ENCODE peak calls at places on chromosome 21, in eight cellular contexts. P is astrocyte of the cerebellum, E is GM12864, R is BE2C, I is progenitor cell of endocrine pancreas, W is mesothelial cell of epicardium, X is choroid plexus epithelial cell, T is epithelial cell of esophagus. O is an unnamed sample.

GRCh38 chr21:34080693-34081092 is 7.3 kb downstream of the MRPS6 start:
- DNase-seq in I (no peak), W (no peak), P (no peak), R (no peak), X (no peak), T (no peak), E (no peak), O (no peak)

GRCh38 chr21:38796426-38796825 is 9.3 kb upstream of the ETS2 start:
- DNase-seq in E (no peak), T (peak), X (peak), W (no peak), I (no peak), P (peak), R (no peak), O (no peak)

GRCh38 chr21:38804617-38805281 is 980 bp upstream of the ETS2 start:
- DNase-seq in R (peak), I (peak), W (peak), T (peak), P (no peak), X (peak), E (peak), O (peak)

GRCh38 chr21:27622636-27623035 is 655.7 kb upstream of the ADAMTS5 start:
- DNase-seq in W (no peak), P (no peak), E (no peak), I (no peak), R (no peak), T (no peak), X (no peak), O (no peak)

GRCh38 chr21:46024983-46025860 is 43.7 kb downstream of the COL6A1 start:
- DNase-seq in P (no peak), X (peak), I (no peak), E (no peak), T (no peak), R (no peak), W (no peak), O (no peak)

GRCh38 chr21:37530901-37531351 is 164.4 kb downstream of the DYRK1A start:
- DNase-seq in X (no peak), R (no peak), T (no peak), P (no peak), W (no peak), E (no peak), I (no peak), O (no peak)

GRCh38 chr21:28975401-28975800 is 17.3 kb downstream of the LTN1 start:
- DNase-seq in E (no peak), P (no peak), X (peak), W (no peak), R (no peak), I (no peak), T (no peak), O (no peak)

GRCh38 chr21:29347274-29347681 is 48.6 kb downstream of the BACH1 start:
- DNase-seq in P (no peak), T (peak), E (no peak), I (no peak), X (peak), W (no peak), R (no peak), O (no peak)

GRCh38 chr21:33402011-33402979 is 918 bp upstream of the IFNGR2 start:
- DNase-seq in T (peak), X (peak), I (no peak), W (no peak), E (no peak), P (no peak), R (no peak), O (peak)

GRCh38 chr21:45378258-45378966 is 26.6 kb upstream of the COL18A1 start:
- DNase-seq in P (peak), R (no peak), E (no peak), X (peak), W (peak), I (no peak), T (no peak), O (peak)

GRCh38 chr21:36962098-36962780 is 4.2 kb downstream of the HLCS start:
- DNase-seq in X (no peak), R (no peak), W (no peak), P (no peak), E (no peak), T (no peak), I (no peak), O (no peak)

GRCh38 chr21:21182401-21182800 is 184.2 kb downstream of the NCAM2 start:
- DNase-seq in T (no peak), I (no peak), W (no peak), E (no peak), X (no peak), P (no peak), R (no peak), O (no peak)

GRCh38 chr21:45318556-45319341 is 31.1 kb upstream of the POFUT2 start:
- DNase-seq in R (no peak), T (no peak), E (no peak), X (peak), W (no peak), I (no peak), P (no peak), O (no peak)

GRCh38 chr21:37870229-37870628 is 46.0 kb downstream of the KCNJ6 start:
- DNase-seq in P (no peak), I (no peak), R (no peak), W (no peak), X (no peak), T (no peak), E (no peak), O (no peak)

GRCh38 chr21:10425856-10426255 is 95.5 kb upstream of the TPTE start:
- DNase-seq in E (no peak), I (no peak), R (no peak), W (no peak), X (no peak), P (no peak), T (no peak), O (no peak)

GRCh38 chr21:28832715-28833061 is 160.0 kb downstream of the LTN1 start:
- DNase-seq in R (no peak), E (no peak), I (no peak), W (no peak), T (no peak), X (no peak), P (no peak), O (no peak)

GRCh38 chr21:45489480-45489982 is 52.7 kb downstream of the SLC19A1 start:
- DNase-seq in T (no peak), W (no peak), R (no peak), I (no peak), X (no peak), P (no peak), E (no peak), O (no peak)

GRCh38 chr21:27408826-27409225 is 441.9 kb upstream of the ADAMTS5 start:
- DNase-seq in R (no peak), P (no peak), W (no peak), E (no peak), X (no peak), I (no peak), T (no peak), O (no peak)

GRCh38 chr21:34593423-34593822 is 21.5 kb downstream of the RCAN1 start:
- DNase-seq in W (no peak), R (no peak), E (no peak), T (no peak), I (no peak), X (no peak), P (no peak), O (no peak)

GRCh38 chr21:45330075-45330781 is 42.5 kb upstream of the POFUT2 start:
- DNase-seq in R (peak), I (peak), W (no peak), P (peak), T (peak), X (peak), E (no peak), O (no peak)

GRCh38 chr21:46413365-46413696 is 45.4 kb upstream of the DIP2A start:
- DNase-seq in T (peak), W (no peak), X (no peak), I (no peak), P (no peak), E (no peak), R (no peak), O (no peak)

GRCh38 chr21:39515684-39516083 is 63.9 kb downstream of the SH3BGR start:
- DNase-seq in E (no peak), R (no peak), P (no peak), I (no peak), X (no peak), W (no peak), T (no peak), O (no peak)

GRCh38 chr21:41565550-41565949 is 57.6 kb upstream of the TMPRSS2 start:
- DNase-seq in I (no peak), W (no peak), R (no peak), X (no peak), P (no peak), T (no peak), E (no peak), O (no peak)
- TF ChIP-seq CTCF in I (no peak), W (no peak), R (no peak), X (no peak), P (no peak), T (no peak), E (no peak), O (no peak)

GRCh38 chr21:35727830-35728229 is 332.5 kb downstream of the SETD4 start:
- DNase-seq in X (no peak), R (no peak), I (no peak), W (no peak), T (no peak), E (no peak), P (no peak), O (no peak)

GRCh38 chr21:35732788-35733187 is 327.5 kb downstream of the SETD4 start:
- DNase-seq in X (no peak), I (no peak), W (no peak), P (no peak), E (no peak), T (peak), R (no peak), O (no peak)

DNA sequence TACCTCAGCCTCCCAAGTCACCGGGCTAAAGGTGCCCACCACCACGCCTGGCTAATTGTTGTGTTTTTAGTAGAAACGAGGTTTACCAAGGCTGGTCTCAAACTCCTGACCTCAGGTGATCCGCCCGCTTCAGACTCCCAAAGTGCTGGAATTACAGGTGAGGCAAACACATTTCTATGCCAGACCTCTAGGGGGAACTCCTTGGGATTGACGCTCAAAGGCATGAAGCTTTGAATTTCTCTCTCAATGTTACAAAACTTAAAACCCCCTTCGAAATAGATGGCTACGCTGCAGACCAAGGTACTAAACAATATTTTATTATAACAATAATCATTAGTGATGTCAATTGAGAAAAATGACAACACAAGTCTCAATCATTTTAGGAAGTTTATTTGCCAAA is 330.0 kb downstream of the SETD4 start:
- DNase-seq in I (no peak), R (no peak), P (no peak), E (no peak), W (no peak), T (no peak), X (no peak), O (no peak)
- TF ChIP-seq CTCF in I (peak), R (no peak), P (no peak), E (no peak), W (no peak), T (no peak), X (no peak), O (no peak)

DNA sequence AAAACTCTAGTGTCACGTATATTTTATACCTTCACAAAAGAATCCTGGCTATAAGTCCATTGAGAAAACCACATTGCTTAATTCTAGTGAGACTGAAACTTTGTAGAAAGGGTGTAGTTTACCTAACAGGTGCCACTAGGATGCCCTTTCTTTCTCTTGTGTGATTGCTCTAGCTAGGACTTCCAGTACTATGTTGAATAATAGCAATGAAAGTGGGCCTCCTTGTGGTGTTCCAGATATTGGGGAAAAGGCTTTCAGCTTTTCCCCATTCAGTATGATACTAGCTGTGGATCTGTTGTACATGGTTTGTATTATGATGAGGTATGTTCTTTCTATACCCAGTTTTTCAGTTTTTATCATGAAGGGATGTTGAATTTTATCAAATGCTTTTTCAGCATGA is 39.7 kb upstream of the CHODL start:
- DNase-seq in P (no peak), E (no peak), W (no peak), X (peak), T (no peak), I (no peak), R (no peak), O (no peak)
- TF ChIP-seq CTCF in P (no peak), E (no peak), W (no peak), X (no peak), T (no peak), I (no peak), R (peak), O (no peak)

GRCh38 chr21:43930074-43930847 is 65.2 kb downstream of the AGPAT3 start:
- DNase-seq in T (no peak), P (no peak), X (no peak), R (no peak), I (no peak), W (no peak), E (no peak), O (no peak)
- TF ChIP-seq CTCF in T (no peak), P (no peak), X (no peak), R (no peak), I (no peak), W (no peak), E (no peak), O (no peak)

O was measured in glutamatergic neuron.